ENCODE peak calls at places on chromosomes 11 and 22, in nine cellular contexts. One of them, this sample, is unnamed.
A peak's percentile ranks its signal among the peaks of the same experiment; 100 is the strongest.

GRCh38 chr11:120332822-120333716 is 3.1 kb upstream of the ARHGEF12 start:
- DNase-seq in tibial nerve: no peak
- DNase-seq in astrocyte: peak; percentile 48
- DNase-seq in right lobe of liver: no peak
- DNase-seq in heart left ventricle: no peak
- DNase-seq in cardiac muscle cell: no peak
- DNase-seq in psoas muscle: no peak
- DNase-seq in SK-N-SH: no peak
- DNase-seq in PC-3: no peak
- DNase-seq in this sample: no peak

GRCh38 chr22:17489101-17489500 is 74.2 kb upstream of the SLC25A18 start:
- DNase-seq in tibial nerve: no peak
- DNase-seq in astrocyte: no peak
- DNase-seq in right lobe of liver: no peak
- DNase-seq in heart left ventricle: no peak
- DNase-seq in cardiac muscle cell: no peak
- DNase-seq in psoas muscle: no peak
- DNase-seq in SK-N-SH: no peak
- DNase-seq in PC-3: no peak
- DNase-seq in this sample: no peak

GRCh38 chr11:31628111-31628510 is 118.5 kb downstream of the ELP4 start:
- DNase-seq in tibial nerve: no peak
- DNase-seq in astrocyte: no peak
- DNase-seq in right lobe of liver: no peak
- DNase-seq in heart left ventricle: no peak
- DNase-seq in cardiac muscle cell: no peak
- DNase-seq in psoas muscle: no peak
- DNase-seq in SK-N-SH: no peak
- DNase-seq in PC-3: no peak
- DNase-seq in this sample: peak; percentile 70

GRCh38 chr11:120941000-120941399 is 82.9 kb upstream of the TBCEL start:
- DNase-seq in tibial nerve: no peak
- DNase-seq in astrocyte: peak; percentile 20
- DNase-seq in right lobe of liver: no peak
- DNase-seq in heart left ventricle: no peak
- DNase-seq in cardiac muscle cell: no peak
- DNase-seq in psoas muscle: no peak
- DNase-seq in SK-N-SH: no peak
- DNase-seq in PC-3: no peak
- DNase-seq in this sample: no peak

GRCh38 chr11:69876013-69876412 is 56.8 kb upstream of the FGF3 start:
- DNase-seq in tibial nerve: no peak
- DNase-seq in astrocyte: no peak
- DNase-seq in right lobe of liver: peak; percentile 27
- DNase-seq in heart left ventricle: no peak
- DNase-seq in cardiac muscle cell: no peak
- DNase-seq in psoas muscle: no peak
- DNase-seq in SK-N-SH: no peak
- DNase-seq in PC-3: no peak
- DNase-seq in this sample: no peak

GRCh38 chr11:119615003-119615878 is 113.8 kb downstream of the NECTIN1 start:
- DNase-seq in tibial nerve: peak; percentile 28
- DNase-seq in astrocyte: peak; percentile 83
- DNase-seq in right lobe of liver: no peak
- DNase-seq in heart left ventricle: no peak
- DNase-seq in cardiac muscle cell: peak; percentile 73
- DNase-seq in psoas muscle: no peak
- DNase-seq in SK-N-SH: no peak
- DNase-seq in PC-3: peak; percentile 97
- DNase-seq in this sample: peak; percentile 82

GRCh38 chr11:105046898-105047579 is 1.9 kb upstream of the CARD16 start:
- DNase-seq in tibial nerve: no peak
- DNase-seq in astrocyte: peak; percentile 99
- DNase-seq in right lobe of liver: no peak
- DNase-seq in heart left ventricle: no peak
- DNase-seq in cardiac muscle cell: peak; percentile 87
- DNase-seq in psoas muscle: no peak
- DNase-seq in SK-N-SH: no peak
- DNase-seq in PC-3: peak; percentile 96
- DNase-seq in this sample: peak; percentile 76

GRCh38 chr11:134541355-134541754 is 129.3 kb upstream of the B3GAT1 start:
- DNase-seq in tibial nerve: no peak
- DNase-seq in astrocyte: no peak
- DNase-seq in right lobe of liver: peak; percentile 18
- DNase-seq in heart left ventricle: no peak
- DNase-seq in cardiac muscle cell: no peak
- DNase-seq in psoas muscle: no peak
- DNase-seq in SK-N-SH: no peak
- DNase-seq in PC-3: no peak
- DNase-seq in this sample: no peak

GRCh38 chr22:37932821-37933578 is 20.4 kb downstream of the C22orf23 start:
- DNase-seq in tibial nerve: no peak
- DNase-seq in astrocyte: no peak
- DNase-seq in right lobe of liver: no peak
- DNase-seq in heart left ventricle: no peak
- DNase-seq in cardiac muscle cell: no peak
- DNase-seq in psoas muscle: no peak
- DNase-seq in SK-N-SH: no peak
- DNase-seq in PC-3: no peak
- DNase-seq in this sample: no peak

GRCh38 chr11:76639621-76640020 is 30.9 kb downstream of the LRRC32 start:
- DNase-seq in tibial nerve: no peak
- DNase-seq in astrocyte: no peak
- DNase-seq in right lobe of liver: peak; percentile 24
- DNase-seq in heart left ventricle: no peak
- DNase-seq in cardiac muscle cell: no peak
- DNase-seq in psoas muscle: no peak
- DNase-seq in SK-N-SH: no peak
- DNase-seq in PC-3: no peak
- DNase-seq in this sample: no peak

GRCh38 chr11:12958984-12959383 is 50.1 kb upstream of the RASSF10 start:
- DNase-seq in tibial nerve: no peak
- DNase-seq in astrocyte: no peak
- DNase-seq in right lobe of liver: no peak
- DNase-seq in heart left ventricle: no peak
- DNase-seq in cardiac muscle cell: no peak
- DNase-seq in psoas muscle: no peak
- DNase-seq in SK-N-SH: no peak
- DNase-seq in PC-3: no peak
- DNase-seq in this sample: no peak

GRCh38 chr11:12963051-12963450 is 46.1 kb upstream of the RASSF10 start:
- DNase-seq in tibial nerve: no peak
- DNase-seq in astrocyte: no peak
- DNase-seq in right lobe of liver: no peak
- DNase-seq in heart left ventricle: no peak
- DNase-seq in cardiac muscle cell: no peak
- DNase-seq in psoas muscle: no peak
- DNase-seq in SK-N-SH: no peak
- DNase-seq in PC-3: no peak
- DNase-seq in this sample: no peak

GRCh38 chr11:12962306-12962705 is 46.8 kb upstream of the RASSF10 start:
- DNase-seq in tibial nerve: no peak
- DNase-seq in astrocyte: no peak
- DNase-seq in right lobe of liver: no peak
- DNase-seq in heart left ventricle: no peak
- DNase-seq in cardiac muscle cell: no peak
- DNase-seq in psoas muscle: no peak
- DNase-seq in SK-N-SH: no peak
- DNase-seq in PC-3: no peak
- DNase-seq in this sample: no peak

GRCh38 chr11:12963789-12964536 is 45.2 kb upstream of the RASSF10 start:
- DNase-seq in tibial nerve: peak; percentile 74
- DNase-seq in astrocyte: no peak
- DNase-seq in right lobe of liver: peak; percentile 67
- DNase-seq in heart left ventricle: peak; percentile 56
- DNase-seq in cardiac muscle cell: peak; percentile 73
- DNase-seq in psoas muscle: peak; percentile 56
- DNase-seq in SK-N-SH: peak; percentile 88
- DNase-seq in PC-3: peak; percentile 80
- DNase-seq in this sample: peak; percentile 44

DNA sequence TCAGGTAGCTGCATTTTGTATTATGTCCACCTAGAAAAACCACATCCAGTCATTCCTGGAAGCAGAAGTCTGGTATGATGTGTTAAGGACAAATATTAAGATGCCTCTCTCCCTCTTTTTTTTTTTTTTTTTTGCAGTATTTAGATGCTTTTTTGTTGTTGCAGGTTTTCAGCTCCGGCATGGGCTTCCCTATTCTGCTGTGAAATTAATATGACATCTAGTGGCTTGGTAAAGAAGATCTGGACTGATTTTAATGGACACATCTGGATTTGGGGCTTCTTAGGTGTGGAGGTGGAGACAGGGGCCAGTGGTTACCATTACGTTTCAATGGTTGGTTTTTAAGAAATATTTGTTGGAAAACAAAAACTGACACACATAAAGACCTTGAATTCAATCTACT is 47.5 kb upstream of the RASSF10 start:
- DNase-seq in tibial nerve: no peak
- DNase-seq in astrocyte: no peak
- DNase-seq in right lobe of liver: no peak
- DNase-seq in heart left ventricle: no peak
- DNase-seq in cardiac muscle cell: peak; percentile 45
- DNase-seq in psoas muscle: no peak
- DNase-seq in SK-N-SH: peak; percentile 22
- DNase-seq in PC-3: peak; percentile 16
- DNase-seq in this sample: no peak
- TF ChIP-seq CTCF in tibial nerve: no peak
- TF ChIP-seq CTCF in astrocyte: no peak
- TF ChIP-seq CTCF in right lobe of liver: no peak
- TF ChIP-seq CTCF in heart left ventricle: no peak
- TF ChIP-seq CTCF in cardiac muscle cell: peak; percentile 24
- TF ChIP-seq CTCF in psoas muscle: no peak
- TF ChIP-seq CTCF in SK-N-SH: peak; percentile 23
- TF ChIP-seq CTCF in PC-3: peak; percentile 39
- TF ChIP-seq CTCF in this sample: peak; percentile 40

DNA sequence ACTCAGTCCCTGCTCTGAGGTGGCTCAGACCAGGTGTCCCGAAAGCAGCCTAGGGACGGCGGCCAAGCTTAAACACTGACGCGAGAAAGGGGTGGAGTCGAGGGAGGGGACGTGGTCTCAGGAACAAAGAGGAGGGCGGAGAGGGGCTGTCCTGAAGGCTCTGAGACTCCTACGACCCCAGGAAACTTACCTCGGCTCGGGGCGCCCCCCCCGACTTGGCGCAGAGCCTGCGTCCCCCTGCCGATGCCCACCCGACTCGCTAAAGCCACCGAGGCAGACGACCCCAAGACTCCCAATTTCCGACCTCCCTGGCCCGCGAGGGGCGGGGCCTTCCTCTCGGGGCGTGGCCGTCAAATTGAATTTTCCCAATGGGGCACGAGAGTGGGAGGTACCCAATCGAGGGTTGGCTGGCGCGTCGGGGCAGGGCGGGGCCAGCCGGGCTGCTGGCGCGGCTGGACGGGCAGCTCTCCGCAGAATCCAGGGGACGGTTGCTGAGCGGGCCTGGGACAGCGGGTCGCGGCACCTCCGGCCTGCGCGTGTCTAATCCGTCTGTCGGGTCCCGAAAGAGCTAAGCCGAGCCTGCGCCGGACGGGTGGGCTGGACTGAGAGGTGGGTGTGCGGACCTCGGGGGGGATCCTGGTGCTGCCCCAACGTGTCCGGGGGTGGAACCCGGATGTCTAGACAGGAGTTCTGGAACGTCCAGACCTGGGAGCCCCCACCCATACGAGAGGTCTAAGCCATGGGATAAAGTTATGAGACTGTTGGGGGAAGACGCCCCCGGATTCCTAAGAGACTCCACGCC is at the start of gene SMTN:
- DNase-seq in tibial nerve: peak; percentile 89
- DNase-seq in astrocyte: peak; percentile 70
- DNase-seq in right lobe of liver: peak; percentile 94
- DNase-seq in heart left ventricle: peak; percentile 95
- DNase-seq in cardiac muscle cell: peak; percentile 92
- DNase-seq in psoas muscle: peak; percentile 92
- DNase-seq in SK-N-SH: peak; percentile 97
- DNase-seq in PC-3: peak; percentile 90
- DNase-seq in this sample: peak; percentile 82
- H3K4me1 ChIP-seq in tibial nerve: peaks cover 42% of the 10 kb centered on the region
- H3K4me1 ChIP-seq in astrocyte: peaks cover 47% of the 10 kb centered on the region
- H3K4me1 ChIP-seq in right lobe of liver: no peaks in the 10 kb centered on the region
- H3K4me1 ChIP-seq in heart left ventricle: peaks cover 25% of the 10 kb centered on the region
- H3K4me1 ChIP-seq in cardiac muscle cell: no peaks in the 10 kb centered on the region
- H3K4me1 ChIP-seq in psoas muscle: peaks cover 27% of the 10 kb centered on the region
- H3K4me1 ChIP-seq in SK-N-SH: peaks cover 21% of the 10 kb centered on the region
- H3K4me1 ChIP-seq in PC-3: peaks cover 28% of the 10 kb centered on the region
- H3K4me1 ChIP-seq in this sample: peaks cover 2% of the 10 kb centered on the region

DNA sequence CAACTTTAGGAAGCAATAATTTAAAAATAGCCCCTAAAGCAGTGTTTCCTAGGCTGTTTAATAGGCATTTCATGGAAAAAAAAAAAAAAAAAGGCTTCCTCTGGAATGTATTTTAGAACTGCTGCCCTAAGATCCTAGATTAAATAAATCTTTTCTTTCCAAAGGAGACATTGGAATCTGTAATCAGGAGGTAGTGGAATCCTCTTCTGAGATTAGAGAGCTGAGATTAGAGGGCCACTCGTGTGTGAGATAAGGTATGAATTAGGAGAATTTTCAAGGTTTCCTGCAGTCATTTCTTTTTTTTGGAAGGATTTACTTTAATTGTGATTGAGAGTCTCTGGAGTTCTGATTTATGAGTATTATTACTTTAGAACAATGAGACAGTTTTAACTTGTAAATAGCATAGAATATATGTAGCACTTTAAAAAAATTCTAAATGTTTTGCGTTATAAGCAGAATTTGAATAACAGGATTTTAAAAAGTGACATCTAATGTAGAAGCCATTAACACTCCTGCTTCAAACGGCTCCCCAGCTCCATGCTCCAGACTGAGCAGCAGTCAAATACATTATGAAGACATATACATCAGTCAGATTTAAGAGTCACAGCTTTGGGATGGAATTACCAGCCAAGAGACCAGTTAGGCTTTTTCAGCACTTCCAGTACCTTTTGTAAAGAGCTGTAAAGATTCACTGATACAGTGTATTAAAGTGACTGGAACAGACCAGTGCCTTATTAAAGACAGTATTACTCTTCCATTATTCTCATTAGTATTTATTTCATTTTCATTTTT is 5.0 kb downstream of the EED start:
- DNase-seq in tibial nerve: no peak
- DNase-seq in astrocyte: no peak
- DNase-seq in right lobe of liver: no peak
- DNase-seq in heart left ventricle: no peak
- DNase-seq in cardiac muscle cell: no peak
- DNase-seq in psoas muscle: no peak
- DNase-seq in SK-N-SH: no peak
- DNase-seq in PC-3: no peak
- DNase-seq in this sample: no peak
- TF ChIP-seq CTCF in tibial nerve: no peak
- TF ChIP-seq CTCF in astrocyte: no peak
- TF ChIP-seq CTCF in right lobe of liver: no peak
- TF ChIP-seq CTCF in heart left ventricle: no peak
- TF ChIP-seq CTCF in cardiac muscle cell: no peak
- TF ChIP-seq CTCF in psoas muscle: no peak
- TF ChIP-seq CTCF in SK-N-SH: no peak
- TF ChIP-seq CTCF in PC-3: no peak
- TF ChIP-seq CTCF in this sample: no peak

DNA sequence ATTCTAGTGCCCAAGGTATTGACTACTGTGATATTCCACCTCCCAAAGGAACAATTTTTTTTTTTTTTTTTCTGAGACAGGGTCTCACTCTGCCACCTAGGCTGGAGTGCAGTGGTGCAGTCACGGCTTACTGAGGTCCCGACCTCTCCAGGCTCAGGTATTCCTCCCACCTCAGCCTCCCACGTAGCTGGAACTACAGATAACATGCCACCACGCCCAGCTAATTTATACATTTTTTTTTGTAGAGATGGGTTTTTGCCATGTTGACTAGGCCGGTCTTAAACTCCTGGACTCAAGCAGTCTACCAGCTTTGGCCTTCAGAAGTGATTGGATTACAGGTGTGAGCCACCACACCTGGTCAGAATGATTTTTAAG is 33.4 kb downstream of the MAML2 start:
- DNase-seq in tibial nerve: no peak
- DNase-seq in astrocyte: no peak
- DNase-seq in right lobe of liver: no peak
- DNase-seq in heart left ventricle: no peak
- DNase-seq in cardiac muscle cell: no peak
- DNase-seq in psoas muscle: no peak
- DNase-seq in SK-N-SH: no peak
- DNase-seq in PC-3: no peak
- DNase-seq in this sample: no peak
- H3K4me1 ChIP-seq in tibial nerve: peaks cover 59% of the 10 kb centered on the region
- H3K4me1 ChIP-seq in astrocyte: peaks cover 76% of the 10 kb centered on the region
- H3K4me1 ChIP-seq in right lobe of liver: no peaks in the 10 kb centered on the region
- H3K4me1 ChIP-seq in heart left ventricle: peaks cover 47% of the 10 kb centered on the region
- H3K4me1 ChIP-seq in cardiac muscle cell: peaks cover 23% of the 10 kb centered on the region
- H3K4me1 ChIP-seq in psoas muscle: peaks cover 19% of the 10 kb centered on the region
- H3K4me1 ChIP-seq in SK-N-SH: peaks cover 82% of the 10 kb centered on the region
- H3K4me1 ChIP-seq in PC-3: peaks cover 92% of the 10 kb centered on the region
- H3K4me1 ChIP-seq in this sample: peaks cover 63% of the 10 kb centered on the region

This sample was measured in foreskin keratinocyte.